ENCODE peak calls at places on chromosomes 5 and 9, in nine cellular contexts. W, R, C, L, A, J, O, U and Y are unnamed samples.

GRCh38 chr5:167763772-167764171 is 527.7 kb upstream of the WWC1 start:
- DNase-seq in W (no peak), R (no peak), C (no peak), L (no peak), A (no peak), J (no peak), O (no peak), U (peak), Y (no peak)

GRCh38 chr5:142151436-142152382 is 43.1 kb downstream of the NDFIP1 start:
- DNase-seq in W (peak), R (peak), C (no peak), L (peak), A (peak), J (peak), O (peak), U (peak), Y (no peak)

GRCh38 chr5:53936481-53937352 is 373.7 kb downstream of the ARL15 start:
- DNase-seq in W (no peak), R (no peak), C (no peak), L (no peak), A (no peak), J (no peak), O (no peak), U (peak), Y (no peak)

GRCh38 chr9:69188975-69189374 is 14.9 kb downstream of the TJP2 start:
- DNase-seq in W (no peak), R (no peak), C (no peak), L (no peak), A (no peak), J (no peak), O (no peak), U (no peak), Y (no peak)

GRCh38 chr9:14352549-14352948 is 38.6 kb upstream of the NFIB start:
- DNase-seq in W (no peak), R (no peak), C (no peak), L (no peak), A (no peak), J (no peak), O (peak), U (no peak), Y (no peak)

GRCh38 chr5:72244862-72245371 is 75.1 kb downstream of the MRPS27 start:
- DNase-seq in W (peak), R (no peak), C (peak), L (peak), A (no peak), J (peak), O (peak), U (peak), Y (no peak)

GRCh38 chr9:95061916-95062600 is 255.5 kb downstream of the FANCC start:
- DNase-seq in W (no peak), R (no peak), C (no peak), L (no peak), A (no peak), J (no peak), O (peak), U (no peak), Y (no peak)

GRCh38 chr5:179307931-179308471 is 37.3 kb downstream of the ADAMTS2 start:
- DNase-seq in W (no peak), R (no peak), C (no peak), L (no peak), A (no peak), J (no peak), O (no peak), U (no peak), Y (no peak)

GRCh38 chr5:7754997-7755596 is 95.8 kb downstream of the CFAP90 start:
- DNase-seq in W (peak), R (peak), C (peak), L (peak), A (peak), J (peak), O (peak), U (peak), Y (no peak)

GRCh38 chr9:23563497-23563896 is 262.5 kb downstream of the ELAVL2 start:
- DNase-seq in W (no peak), R (no peak), C (no peak), L (no peak), A (no peak), J (no peak), O (no peak), U (no peak), Y (no peak)

GRCh38 chr5:163161512-163161911 is 275.9 kb upstream of the CCNG1 start:
- DNase-seq in W (no peak), R (no peak), C (no peak), L (no peak), A (no peak), J (no peak), O (no peak), U (no peak), Y (no peak)

GRCh38 chr9:114236391-114237138 is 81.2 kb downstream of the COL27A1 start:
- DNase-seq in W (no peak), R (no peak), C (no peak), L (no peak), A (no peak), J (no peak), O (no peak), U (no peak), Y (no peak)

GRCh38 chr9:99660191-99660636 is 161.5 kb upstream of the NR4A3 start:
- DNase-seq in W (no peak), R (no peak), C (no peak), L (no peak), A (no peak), J (peak), O (no peak), U (no peak), Y (no peak)

GRCh38 chr9:37667706-37668672 is 17.2 kb downstream of the FRMPD1 start:
- DNase-seq in W (no peak), R (no peak), C (peak), L (no peak), A (no peak), J (no peak), O (peak), U (peak), Y (no peak)

GRCh38 chr9:89536145-89536574 is 38.2 kb upstream of the SEMA4D start:
- DNase-seq in W (no peak), R (peak), C (no peak), L (no peak), A (no peak), J (no peak), O (no peak), U (no peak), Y (no peak)

GRCh38 chr5:154320690-154321089 is 125.1 kb upstream of the SAP30L start:
- DNase-seq in W (no peak), R (no peak), C (no peak), L (no peak), A (no peak), J (no peak), O (no peak), U (peak), Y (no peak)

GRCh38 chr5:170640731-170641588 is 137.1 kb downstream of the KCNIP1 start:
- DNase-seq in W (no peak), R (no peak), C (no peak), L (no peak), A (no peak), J (no peak), O (no peak), U (no peak), Y (no peak)

GRCh38 chr9:89522261-89522978 is 24.5 kb upstream of the SEMA4D start:
- DNase-seq in W (no peak), R (peak), C (no peak), L (no peak), A (no peak), J (peak), O (no peak), U (no peak), Y (no peak)